ENCODE peak calls at places on chromosome 17, in seven cellular contexts. One of them, this sample, is unnamed. For H3K9me2, the result is how much of the 10 kb centered on the place peaks cover.

GRCh38 chr17:358491-359133 is 6.0 kb upstream of the RPH3AL start:
- DNase-seq in HCT116: no peak
- DNase-seq in hepatocyte: no peak
- DNase-seq in PC-3: no peak
- DNase-seq in PC-9: no peak
- DNase-seq in GM23338: no peak
- DNase-seq in GM23248: no peak
- DNase-seq in this sample: no peak

GRCh38 chr17:56636276-56636675 is 42.8 kb downstream of the NOG start:
- DNase-seq in GM23338: no peak
- DNase-seq in PC-3: peak
- DNase-seq in HCT116: no peak
- DNase-seq in hepatocyte: no peak
- DNase-seq in GM23248: peak
- DNase-seq in PC-9: no peak
- DNase-seq in this sample: no peak

GRCh38 chr17:1762233-1762905 is 509 bp downstream of the SERPINF1 start:
- DNase-seq in HCT116: no peak
- DNase-seq in GM23338: peak
- DNase-seq in PC-9: no peak
- DNase-seq in hepatocyte: no peak
- DNase-seq in GM23248: peak
- DNase-seq in PC-3: no peak
- DNase-seq in this sample: no peak

GRCh38 chr17:57632294-57632693 is 112.8 kb downstream of the CCDC182 start:
- DNase-seq in PC-9: no peak
- DNase-seq in hepatocyte: no peak
- DNase-seq in GM23338: no peak
- DNase-seq in GM23248: no peak
- DNase-seq in PC-3: no peak
- DNase-seq in HCT116: no peak
- DNase-seq in this sample: no peak

GRCh38 chr17:83085103-83085502 is 5.7 kb downstream of the METRNL start:
- DNase-seq in hepatocyte: no peak
- DNase-seq in PC-9: no peak
- DNase-seq in PC-3: no peak
- DNase-seq in GM23248: peak
- DNase-seq in GM23338: no peak
- DNase-seq in HCT116: no peak
- DNase-seq in this sample: no peak

GRCh38 chr17:29726721-29727252 is 104.1 kb upstream of the CORO6 start:
- DNase-seq in HCT116: no peak
- DNase-seq in PC-3: peak
- DNase-seq in hepatocyte: no peak
- DNase-seq in GM23248: peak
- DNase-seq in PC-9: no peak
- DNase-seq in GM23338: no peak
- DNase-seq in this sample: no peak

GRCh38 chr17:31584436-31585279 is 193.2 kb downstream of the RAB11FIP4 start:
- DNase-seq in GM23338: no peak
- DNase-seq in GM23248: no peak
- DNase-seq in hepatocyte: no peak
- DNase-seq in PC-3: no peak
- DNase-seq in PC-9: no peak
- DNase-seq in HCT116: no peak
- DNase-seq in this sample: no peak

GRCh38 chr17:30414486-30414885 is 35.8 kb downstream of the CPD start:
- DNase-seq in hepatocyte: no peak
- DNase-seq in PC-3: no peak
- DNase-seq in PC-9: no peak
- DNase-seq in HCT116: no peak
- DNase-seq in GM23338: no peak
- DNase-seq in GM23248: peak
- DNase-seq in this sample: no peak

GRCh38 chr17:29862951-29863350 is 67.1 kb downstream of the SSH2 start:
- DNase-seq in GM23338: no peak
- DNase-seq in PC-9: no peak
- DNase-seq in PC-3: no peak
- DNase-seq in hepatocyte: no peak
- DNase-seq in GM23248: no peak
- DNase-seq in HCT116: no peak
- DNase-seq in this sample: no peak

GRCh38 chr17:3916013-3916696 is at the start of gene P2RX1:
- DNase-seq in GM23248: no peak
- DNase-seq in HCT116: no peak
- DNase-seq in GM23338: no peak
- DNase-seq in PC-3: no peak
- DNase-seq in hepatocyte: no peak
- DNase-seq in PC-9: no peak
- DNase-seq in this sample: peak

GRCh38 chr17:68247445-68248198 is at the start of gene AMZ2:
- DNase-seq in hepatocyte: peak
- DNase-seq in PC-9: peak
- DNase-seq in GM23338: peak
- DNase-seq in GM23248: peak
- DNase-seq in HCT116: peak
- DNase-seq in PC-3: peak
- DNase-seq in this sample: peak

GRCh38 chr17:64074704-64075484 is 54.5 kb upstream of the ICAM2 start:
- DNase-seq in PC-3: peak
- DNase-seq in PC-9: no peak
- DNase-seq in HCT116: no peak
- DNase-seq in GM23248: peak
- DNase-seq in hepatocyte: peak
- DNase-seq in GM23338: no peak
- DNase-seq in this sample: no peak

GRCh38 chr17:40582328-40582901 is 17.1 kb upstream of the CCR7 start:
- DNase-seq in PC-3: no peak
- DNase-seq in GM23248: no peak
- DNase-seq in GM23338: peak
- DNase-seq in hepatocyte: no peak
- DNase-seq in PC-9: peak
- DNase-seq in HCT116: no peak
- DNase-seq in this sample: peak

GRCh38 chr17:83083368-83084201 is 4.2 kb downstream of the METRNL start:
- DNase-seq in hepatocyte: peak
- DNase-seq in PC-9: peak
- DNase-seq in GM23338: peak
- DNase-seq in HCT116: no peak
- DNase-seq in GM23248: peak
- DNase-seq in PC-3: peak
- DNase-seq in this sample: no peak

GRCh38 chr17:571224-571623 is 143.4 kb downstream of the VPS53 start:
- DNase-seq in GM23338: no peak
- DNase-seq in HCT116: no peak
- DNase-seq in hepatocyte: no peak
- DNase-seq in PC-3: no peak
- DNase-seq in PC-9: no peak
- DNase-seq in GM23248: no peak
- DNase-seq in this sample: no peak

GRCh38 chr17:63700528-63701441 is 860 bp upstream of the LIMD2 start:
- DNase-seq in HCT116: no peak
- DNase-seq in PC-9: no peak
- DNase-seq in GM23338: peak
- DNase-seq in GM23248: peak
- DNase-seq in hepatocyte: peak
- DNase-seq in PC-3: no peak
- DNase-seq in this sample: no peak

GRCh38 chr17:1340371-1340770 is 59.7 kb downstream of the YWHAE start:
- DNase-seq in hepatocyte: no peak
- DNase-seq in HCT116: no peak
- DNase-seq in PC-3: no peak
- DNase-seq in PC-9: no peak
- DNase-seq in GM23248: no peak
- DNase-seq in GM23338: no peak
- DNase-seq in this sample: no peak

GRCh38 chr17:33234233-33234632 is 58.9 kb downstream of the ASIC2 start:
- DNase-seq in PC-9: no peak
- DNase-seq in GM23338: no peak
- DNase-seq in hepatocyte: no peak
- DNase-seq in HCT116: no peak
- DNase-seq in GM23248: no peak
- DNase-seq in PC-3: no peak
- DNase-seq in this sample: no peak

GRCh38 chr17:38691154-38691553 is 13.9 kb upstream of the MLLT6 start:
- DNase-seq in hepatocyte: no peak
- DNase-seq in PC-9: no peak
- DNase-seq in PC-3: no peak
- DNase-seq in GM23248: no peak
- DNase-seq in GM23338: no peak
- DNase-seq in HCT116: no peak
- DNase-seq in this sample: no peak

DNA sequence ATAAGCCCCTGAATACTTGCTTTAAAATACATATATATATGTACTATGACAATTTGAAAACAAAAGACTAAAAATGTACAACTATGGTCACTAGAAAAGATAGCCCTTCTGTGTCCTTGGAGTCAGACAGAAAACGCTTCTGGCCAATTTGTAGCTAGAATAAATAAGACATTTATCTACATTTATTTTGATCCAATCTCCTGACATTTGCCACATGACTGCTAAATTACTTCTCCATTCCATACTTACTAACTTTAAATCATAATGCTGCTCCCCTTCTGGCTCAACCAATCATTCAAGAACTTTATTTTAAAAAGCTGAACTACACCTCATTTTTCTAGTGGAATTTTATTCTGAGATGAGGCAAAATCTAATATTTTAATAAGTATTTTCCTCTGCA is 65.8 kb downstream of the CYTH1 start:
- DNase-seq in GM23248: no peak
- DNase-seq in HCT116: no peak
- DNase-seq in hepatocyte: no peak
- DNase-seq in PC-3: no peak
- DNase-seq in GM23338: no peak
- DNase-seq in PC-9: no peak
- DNase-seq in this sample: no peak
- H3K4me3 ChIP-seq in GM23248: peak
- H3K4me3 ChIP-seq in HCT116: no peak
- H3K4me3 ChIP-seq in hepatocyte: no peak
- H3K4me3 ChIP-seq in PC-3: peak
- H3K4me3 ChIP-seq in GM23338: no peak
- H3K4me3 ChIP-seq in PC-9: no peak
- H3K4me3 ChIP-seq in this sample: peak

GRCh38 chr17:8643855-8644506 is 13.5 kb upstream of the MYH10 start:
- DNase-seq in GM23248: no peak
- DNase-seq in PC-9: no peak
- DNase-seq in GM23338: peak
- DNase-seq in PC-3: no peak
- DNase-seq in hepatocyte: no peak
- DNase-seq in HCT116: no peak
- DNase-seq in this sample: no peak
- H3K9me2 ChIP-seq in GM23248: under half
- H3K9me2 ChIP-seq in PC-9: under half
- H3K9me2 ChIP-seq in GM23338: under half
- H3K9me2 ChIP-seq in PC-3: under half
- H3K9me2 ChIP-seq in hepatocyte: under half
- H3K9me2 ChIP-seq in HCT116: under half
- H3K9me2 ChIP-seq in this sample: under half

DNA sequence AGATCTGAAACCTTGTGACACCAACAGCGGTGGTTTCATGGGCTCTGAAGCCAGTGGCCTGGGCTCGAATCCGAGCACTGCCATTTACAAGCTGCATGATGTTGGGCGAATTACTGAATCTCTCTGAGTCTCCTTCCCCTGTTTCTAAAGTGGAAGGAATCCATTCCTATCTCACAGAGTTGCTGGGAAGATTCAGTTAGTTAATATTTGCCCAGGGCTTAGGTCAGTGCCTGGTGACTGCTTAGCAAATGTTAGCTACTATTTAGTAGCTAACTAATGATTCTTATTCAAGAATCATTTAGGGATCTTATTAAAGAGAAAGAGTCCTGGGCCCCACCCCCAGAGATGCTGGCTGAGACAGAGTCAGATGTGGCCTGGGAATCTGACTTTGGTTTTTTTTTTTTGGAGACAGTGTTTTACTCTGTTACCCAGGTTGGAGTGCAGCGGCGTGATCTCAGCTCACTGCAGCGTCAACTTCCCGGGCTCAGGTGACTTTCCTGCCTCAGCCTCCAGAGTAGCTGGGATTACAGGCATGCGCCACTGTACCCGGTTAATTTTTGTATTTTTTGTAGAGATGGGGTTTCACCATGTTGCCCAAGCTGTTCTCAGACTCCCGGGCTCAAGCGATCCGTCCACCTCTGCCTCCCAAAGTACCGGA is 33.6 kb upstream of the RAI1 start:
- DNase-seq in GM23338: no peak
- DNase-seq in PC-3: no peak
- DNase-seq in PC-9: no peak
- DNase-seq in HCT116: no peak
- DNase-seq in hepatocyte: peak
- DNase-seq in GM23248: no peak
- DNase-seq in this sample: no peak
- TF ChIP-seq EZH2 in GM23338: no peak
- TF ChIP-seq EZH2 in PC-3: no peak
- TF ChIP-seq EZH2 in PC-9: no peak
- TF ChIP-seq EZH2 in HCT116: no peak
- TF ChIP-seq EZH2 in hepatocyte: no peak
- TF ChIP-seq EZH2 in GM23248: no peak
- TF ChIP-seq EZH2 in this sample: no peak

DNA sequence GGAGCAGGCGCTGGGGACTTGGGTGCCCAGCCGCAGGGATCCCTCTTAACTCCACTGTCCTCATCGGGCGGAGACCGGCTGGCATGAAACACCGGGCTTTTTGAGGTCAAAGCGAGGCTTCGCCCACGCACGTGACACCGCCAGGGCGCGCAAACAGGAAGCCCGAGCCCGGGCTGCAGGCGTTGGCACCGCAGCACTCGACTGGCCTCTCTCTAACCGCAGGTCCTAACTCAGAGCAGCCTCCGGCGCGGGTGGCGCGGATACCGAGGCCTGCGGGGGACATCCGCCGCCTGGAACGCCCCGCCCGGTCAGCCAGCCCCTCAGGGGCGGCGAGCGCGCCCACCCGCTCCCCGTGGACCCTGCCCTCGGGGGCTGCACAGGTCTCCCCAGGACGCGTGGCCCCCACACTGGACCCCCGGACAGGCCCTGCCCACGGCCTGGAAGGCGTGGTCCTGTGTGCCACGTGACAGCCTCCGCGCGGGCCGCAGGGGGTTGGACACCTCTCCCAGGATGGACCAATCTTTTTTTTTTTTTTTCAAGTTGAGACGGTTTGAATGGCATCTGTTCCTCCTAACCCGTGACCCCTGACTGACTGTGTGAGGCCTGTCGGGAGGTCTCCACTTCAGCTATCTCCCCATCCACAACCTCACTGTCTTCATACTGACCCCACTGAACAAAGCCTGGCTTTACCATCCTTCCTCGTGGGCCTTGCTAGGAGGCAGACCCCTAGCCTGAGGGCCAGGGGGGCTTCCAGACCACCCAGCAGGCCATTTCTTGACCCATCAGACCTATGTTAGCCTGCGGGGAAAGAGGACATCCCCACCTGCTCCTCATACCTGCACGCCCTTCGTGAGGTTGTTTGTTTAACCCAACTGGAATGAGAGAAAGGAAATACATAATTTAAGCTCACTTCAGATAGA is 8.4 kb upstream of the SLC47A2 start:
- DNase-seq in PC-3: no peak
- DNase-seq in GM23248: peak
- DNase-seq in HCT116: no peak
- DNase-seq in PC-9: peak
- DNase-seq in hepatocyte: no peak
- DNase-seq in GM23338: no peak
- DNase-seq in this sample: peak
- H3K4me3 ChIP-seq in PC-3: no peak
- H3K4me3 ChIP-seq in GM23248: peak
- H3K4me3 ChIP-seq in HCT116: no peak
- H3K4me3 ChIP-seq in PC-9: peak
- H3K4me3 ChIP-seq in hepatocyte: no peak
- H3K4me3 ChIP-seq in GM23338: no peak
- H3K4me3 ChIP-seq in this sample: peak

This sample was measured in MM.1S.